ENCODE peak calls at places on chromosomes 1 and 21, in five cellular contexts. F is posterior cingulate gyrus, J is caudate nucleus, L is T-helper 1 cell, P is Calu3. W is an unnamed sample.

GRCh38 chr1:10399487-10399917 is 638 bp downstream of the PGD start:
- DNase-seq in F (peak; percentile 85), J (no peak), L (no peak), P (no peak), W (no peak)

GRCh38 chr1:110207831-110208230 is 2.3 kb upstream of the KCNC4 start:
- DNase-seq in F (peak; percentile 94), J (no peak), L (peak; percentile 65), P (peak; percentile 76), W (peak; percentile 36)

GRCh38 chr1:166032163-166032562 is 134.6 kb downstream of the FAM78B start:
- DNase-seq in F (no peak), J (no peak), L (no peak), P (no peak), W (no peak)

GRCh38 chr1:235642021-235642942 is 7.3 kb downstream of the GNG4 start:
- DNase-seq in F (no peak), J (no peak), L (peak; percentile 88), P (peak; percentile 71), W (no peak)

GRCh38 chr1:175433586-175434267 is 241.2 kb upstream of the KIAA0040 start:
- DNase-seq in F (no peak), J (no peak), L (no peak), P (no peak), W (no peak)

GRCh38 chr1:12052997-12053686 is 10.0 kb upstream of the TNFRSF8 start:
- DNase-seq in F (peak; percentile 88), J (no peak), L (no peak), P (no peak), W (no peak)

GRCh38 chr1:200808846-200809245 is 63.9 kb upstream of the GPR25 start:
- DNase-seq in F (no peak), J (no peak), L (no peak), P (no peak), W (no peak)

GRCh38 chr1:45230537-45230936 is 24.1 kb upstream of the ZSWIM5 start:
- DNase-seq in F (no peak), J (no peak), L (no peak), P (peak; percentile 15), W (no peak)

GRCh38 chr1:91498035-91498434 is 2.6 kb upstream of the CDC7 start:
- DNase-seq in F (no peak), J (no peak), L (no peak), P (no peak), W (no peak)

GRCh38 chr21:43209575-43210453 is 41.0 kb downstream of the CRYAA start:
- DNase-seq in F (peak; percentile 75), J (no peak), L (no peak), P (peak; percentile 28), W (peak; percentile 66)

GRCh38 chr1:42146916-42147320 is 6.3 kb upstream of the GUCA2B start:
- DNase-seq in F (peak; percentile 88), J (no peak), L (peak; percentile 41), P (peak; percentile 91), W (peak; percentile 60)

GRCh38 chr1:179814513-179814838 is 63.1 kb downstream of the TOR1AIP2 start:
- DNase-seq in F (peak; percentile 75), J (no peak), L (no peak), P (no peak), W (no peak)

GRCh38 chr1:20358761-20359263 is 68.1 kb downstream of the VWA5B1 start:
- DNase-seq in F (peak; percentile 48), J (no peak), L (no peak), P (peak; percentile 43), W (no peak)

GRCh38 chr1:53548031-53548491 is 88.9 kb downstream of the DMRTB1 start:
- DNase-seq in F (peak; percentile 58), J (no peak), L (no peak), P (no peak), W (no peak)

GRCh38 chr1:22363403-22364325 is 88.0 kb upstream of the ZBTB40 start:
- DNase-seq in F (peak; percentile 58), J (no peak), L (no peak), P (no peak), W (no peak)

GRCh38 chr1:210650403-210650802 is 321.7 kb downstream of the HHAT start:
- DNase-seq in F (no peak), J (no peak), L (no peak), P (no peak), W (no peak)

GRCh38 chr1:7594714-7595295 is 176.3 kb upstream of the VAMP3 start:
- DNase-seq in F (peak; percentile 77), J (no peak), L (no peak), P (no peak), W (no peak)

GRCh38 chr1:9721606-9722377 is 70.3 kb downstream of the PIK3CD start:
- DNase-seq in F (no peak), J (no peak), L (no peak), P (peak; percentile 50), W (peak; percentile 18)

GRCh38 chr1:221708076-221708571 is 33.8 kb downstream of the DUSP10 start:
- DNase-seq in F (no peak), J (no peak), L (peak; percentile 88), P (no peak), W (no peak)

GRCh38 chr1:240100351-240100750 is 8.7 kb downstream of the FMN2 start:
- DNase-seq in F (no peak), J (no peak), L (no peak), P (no peak), W (no peak)

GRCh38 chr21:29189358-29189757 is 58.9 kb downstream of the MAP3K7CL start:
- DNase-seq in F (no peak), J (no peak), L (no peak), P (no peak), W (no peak)

GRCh38 chr1:150257624-150258274 is at the start of gene CA14:
- DNase-seq in F (peak; percentile 82), J (no peak), L (no peak), P (no peak), W (no peak)

GRCh38 chr1:42846257-42847110 is at the start of gene ZNF691:
- DNase-seq in F (peak; percentile 99), J (peak; percentile 88), L (peak; percentile 96), P (peak; percentile 90), W (peak; percentile 95)

GRCh38 chr1:92879316-92879968 is 47.6 kb downstream of the RPL5 start:
- DNase-seq in F (no peak), J (no peak), L (no peak), P (no peak), W (no peak)

GRCh38 chr1:26357121-26357602 is 3.2 kb upstream of the CRYBG2 start:
- DNase-seq in F (peak; percentile 52), J (no peak), L (no peak), P (peak; percentile 73), W (no peak)

GRCh38 chr21:18245493-18245967 is 897 bp downstream of the CHODL start:
- DNase-seq in F (peak; percentile 69), J (no peak), L (no peak), P (no peak), W (no peak)

GRCh38 chr1:246600579-246600978 is 34.3 kb downstream of the CNST start:
- DNase-seq in F (no peak), J (no peak), L (no peak), P (no peak), W (no peak)

GRCh38 chr1:151953409-151954094 is 40.1 kb downstream of the S100A10 start:
- DNase-seq in F (no peak), J (no peak), L (no peak), P (no peak), W (no peak)

GRCh38 chr1:24606296-24606605 is 36.9 kb upstream of the SRRM1 start:
- DNase-seq in F (no peak), J (no peak), L (no peak), P (no peak), W (no peak)

GRCh38 chr21:45266518-45267389 is 20.9 kb downstream of the POFUT2 start:
- DNase-seq in F (peak; percentile 55), J (no peak), L (peak; percentile 70), P (no peak), W (no peak)

GRCh38 chr1:225554216-225554812 is 98.6 kb downstream of the ENAH start:
- DNase-seq in F (no peak), J (no peak), L (peak; percentile 10), P (peak; percentile 19), W (peak; percentile 18)

GRCh38 chr1:31788138-31788824 is 24.1 kb upstream of the ADGRB2 start:
- DNase-seq in F (peak; percentile 99), J (peak; percentile 84), L (peak; percentile 90), P (peak; percentile 96), W (peak; percentile 84)

W was measured in A549.